ENCODE peak calls at places on chromosomes 13 and 19, in five cellular contexts. E is osteoblast, G is mucosa of descending colon, T is thoracic aorta, S is WTC11. D is an unnamed sample.
A peak's percentile ranks its signal among the peaks of the same experiment; 100 is the strongest.

GRCh38 chr13:95115525-95115924 is 185.7 kb downstream of the ABCC4 start:
- DNase-seq in E (peak; percentile 21), G (no peak), T (no peak), S (no peak), D (no peak)

GRCh38 chr13:59424661-59425060 is 739.1 kb downstream of the DIAPH3 start:
- DNase-seq in E (no peak), G (no peak), T (no peak), S (no peak), D (no peak)

GRCh38 chr13:29411493-29411892 is 184.0 kb downstream of the SLC7A1 start:
- DNase-seq in E (no peak), G (no peak), T (no peak), S (no peak), D (no peak)

GRCh38 chr13:110363009-110363408 is 55.9 kb downstream of the COL4A2 start:
- DNase-seq in E (no peak), G (no peak), T (no peak), S (peak; percentile 57), D (no peak)

GRCh38 chr19:47756953-47757608 is 11.7 kb downstream of the NOP53 start:
- DNase-seq in E (peak; percentile 85), G (peak; percentile 61), T (no peak), S (no peak), D (no peak)

GRCh38 chr19:13005253-13005652 is 10.0 kb downstream of the NFIX start:
- DNase-seq in E (peak; percentile 34), G (no peak), T (no peak), S (no peak), D (no peak)

GRCh38 chr13:47545630-47546029 is 455.4 kb downstream of the SUCLA2 start:
- DNase-seq in E (no peak), G (no peak), T (no peak), S (no peak), D (no peak)

GRCh38 chr19:10501971-10502523 is 1.1 kb downstream of the KEAP1 start:
- DNase-seq in E (peak; percentile 94), G (peak; percentile 91), T (peak; percentile 37), S (peak; percentile 45), D (peak; percentile 61)

GRCh38 chr13:113620036-113620435 is 35.5 kb downstream of the TFDP1 start:
- DNase-seq in E (no peak), G (no peak), T (no peak), S (no peak), D (no peak)

GRCh38 chr13:98386632-98387031 is 190.3 kb downstream of the STK24 start:
- DNase-seq in E (no peak), G (no peak), T (no peak), S (no peak), D (no peak)

GRCh38 chr19:18292460-18292809 is 11.0 kb upstream of the JUND start:
- DNase-seq in E (no peak), G (peak; percentile 60), T (no peak), S (peak; percentile 56), D (no peak)

GRCh38 chr19:10168386-10168948 is 26.3 kb downstream of the DNMT1 start:
- DNase-seq in E (peak; percentile 63), G (no peak), T (no peak), S (no peak), D (no peak)

GRCh38 chr13:49113526-49114286 is 106.4 kb upstream of the MLNR start:
- DNase-seq in E (no peak), G (no peak), T (no peak), S (no peak), D (no peak)

GRCh38 chr13:101452519-101453485 is at the start of gene ITGBL1:
- DNase-seq in E (peak; percentile 81), G (no peak), T (no peak), S (no peak), D (no peak)

GRCh38 chr13:89554801-89555200 is 1792.7 kb upstream of the MIR17HG start:
- DNase-seq in E (no peak), G (no peak), T (no peak), S (no peak), D (no peak)

GRCh38 chr13:40271931-40272775 is 394.3 kb downstream of the FOXO1 start:
- DNase-seq in E (peak; percentile 69), G (peak; percentile 25), T (peak; percentile 76), S (no peak), D (no peak)

GRCh38 chr13:67224148-67224846 is 5.8 kb downstream of the PCDH9 start:
- DNase-seq in E (no peak), G (peak; percentile 62), T (peak; percentile 33), S (peak; percentile 43), D (peak; percentile 62)

GRCh38 chr13:49922301-49922700 is 13.8 kb downstream of the SPRYD7 start:
- DNase-seq in E (no peak), G (no peak), T (no peak), S (no peak), D (no peak)

GRCh38 chr19:55545443-55545842 is at the start of gene SBK3:
- DNase-seq in E (peak; percentile 85), G (no peak), T (no peak), S (no peak), D (no peak)

GRCh38 chr13:110471156-110471832 is 90.2 kb downstream of the RAB20 start:
- DNase-seq in E (no peak), G (peak; percentile 28), T (no peak), S (no peak), D (no peak)

GRCh38 chr13:31199849-31200635 is at the start of gene B3GLCT:
- DNase-seq in E (peak; percentile 99), G (peak; percentile 82), T (no peak), S (peak; percentile 83), D (peak; percentile 89)

GRCh38 chr19:16061943-16062342 is 14.4 kb upstream of the TPM4 start:
- DNase-seq in E (no peak), G (no peak), T (no peak), S (no peak), D (no peak)

GRCh38 chr19:8609210-8610040 is 1.1 kb downstream of the ADAMTS10 start:
- DNase-seq in E (peak; percentile 94), G (peak; percentile 53), T (peak; percentile 51), S (peak; percentile 72), D (peak; percentile 69)
- TF ChIP-seq CTCF in E (no peak), G (no peak), T (peak; percentile 38), S (no peak), D (no peak)

GRCh38 chr13:41587490-41587889 is 130.1 kb downstream of the RGCC start:
- DNase-seq in E (no peak), G (no peak), T (no peak), S (peak; percentile 38), D (no peak)
- TF ChIP-seq CTCF in E (no peak), G (no peak), T (no peak), S (peak; percentile 30), D (no peak)

DNA sequence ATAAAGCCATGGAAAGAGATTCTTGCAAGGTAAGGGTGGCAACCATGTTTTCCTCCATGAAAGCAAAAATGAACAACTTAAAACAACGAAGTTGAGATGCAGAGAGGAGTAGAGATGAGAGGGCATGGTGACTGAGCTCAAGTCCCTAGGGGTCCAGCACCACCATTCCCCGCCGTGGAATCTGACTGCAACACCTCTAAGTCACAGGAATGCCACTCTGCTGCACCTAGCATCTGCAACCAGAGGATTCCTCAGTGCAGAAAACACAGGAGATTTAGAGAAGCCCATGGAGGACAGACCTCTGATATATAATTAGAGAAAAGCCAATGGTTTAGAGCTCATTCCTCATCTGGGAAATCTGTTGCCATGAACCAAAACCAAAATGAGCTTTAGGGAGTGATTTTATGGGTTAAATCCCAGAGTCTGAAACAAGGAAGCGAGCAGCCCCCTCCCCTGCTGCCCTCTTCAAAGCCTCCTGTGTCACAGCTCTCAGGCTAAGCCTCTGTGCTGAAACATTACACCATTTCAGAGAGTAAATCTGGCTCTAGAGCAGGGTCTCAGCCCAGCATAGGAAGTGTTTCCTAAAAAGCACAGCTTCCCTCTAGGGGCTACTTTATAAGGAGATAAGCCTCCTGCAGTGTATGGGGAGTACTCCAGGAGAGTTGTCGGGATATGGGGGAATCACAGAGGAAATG is 1043.6 kb downstream of the UQCRFS1 start:
- DNase-seq in E (no peak), G (no peak), T (no peak), S (peak; percentile 32), D (peak; percentile 46)
- TF ChIP-seq CTCF in E (no peak), G (no peak), T (no peak), S (no peak), D (no peak)

GRCh38 chr19:46344363-46344762 is 2.5 kb upstream of the PPP5C start:
- DNase-seq in E (no peak), G (no peak), T (no peak), S (no peak), D (no peak)
- TF ChIP-seq CTCF in E (no peak), G (no peak), T (no peak), S (no peak), D (no peak)

DNA sequence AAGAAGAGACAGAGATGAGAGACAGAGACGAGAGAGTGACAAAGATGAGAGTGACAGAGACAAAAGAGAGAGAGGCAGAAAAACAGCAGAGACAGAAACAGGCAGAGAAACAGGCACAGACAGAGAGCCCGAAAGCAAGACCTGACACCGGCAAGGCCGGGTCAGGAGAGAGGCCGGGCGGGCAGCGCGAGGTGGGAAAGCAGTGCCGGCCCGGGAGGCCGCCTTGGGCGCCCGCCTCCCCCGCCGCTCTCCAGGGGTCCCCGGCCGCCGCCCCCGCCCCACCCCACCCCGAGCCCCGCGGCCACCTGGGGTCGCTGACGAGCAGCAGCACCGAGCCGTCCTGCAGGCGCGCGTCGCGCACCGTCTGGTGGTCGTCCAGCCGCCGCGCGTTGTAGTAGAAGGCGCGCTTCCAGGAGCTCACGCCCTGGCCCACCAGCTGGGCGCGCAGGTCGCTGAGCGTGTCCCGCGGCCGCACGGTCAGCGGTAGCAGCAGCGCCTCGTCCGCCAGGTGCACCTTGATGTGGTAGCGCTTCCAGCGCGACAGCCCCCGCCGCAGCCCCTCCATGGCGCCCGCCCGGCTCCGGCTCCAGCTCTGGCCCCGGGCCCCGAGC is at the start of gene TINCR:
- DNase-seq in E (peak; percentile 54), G (no peak), T (no peak), S (peak; percentile 64), D (peak; percentile 70)
- TF ChIP-seq CTCF in E (no peak), G (no peak), T (no peak), S (no peak), D (peak; percentile 26)

GRCh38 chr19:2327773-2328400 is 499 bp downstream of the LSM7 start:
- DNase-seq in E (peak; percentile 96), G (peak; percentile 67), T (peak; percentile 19), S (no peak), D (no peak)
- TF ChIP-seq CTCF in E (no peak), G (no peak), T (no peak), S (no peak), D (no peak)

DNA sequence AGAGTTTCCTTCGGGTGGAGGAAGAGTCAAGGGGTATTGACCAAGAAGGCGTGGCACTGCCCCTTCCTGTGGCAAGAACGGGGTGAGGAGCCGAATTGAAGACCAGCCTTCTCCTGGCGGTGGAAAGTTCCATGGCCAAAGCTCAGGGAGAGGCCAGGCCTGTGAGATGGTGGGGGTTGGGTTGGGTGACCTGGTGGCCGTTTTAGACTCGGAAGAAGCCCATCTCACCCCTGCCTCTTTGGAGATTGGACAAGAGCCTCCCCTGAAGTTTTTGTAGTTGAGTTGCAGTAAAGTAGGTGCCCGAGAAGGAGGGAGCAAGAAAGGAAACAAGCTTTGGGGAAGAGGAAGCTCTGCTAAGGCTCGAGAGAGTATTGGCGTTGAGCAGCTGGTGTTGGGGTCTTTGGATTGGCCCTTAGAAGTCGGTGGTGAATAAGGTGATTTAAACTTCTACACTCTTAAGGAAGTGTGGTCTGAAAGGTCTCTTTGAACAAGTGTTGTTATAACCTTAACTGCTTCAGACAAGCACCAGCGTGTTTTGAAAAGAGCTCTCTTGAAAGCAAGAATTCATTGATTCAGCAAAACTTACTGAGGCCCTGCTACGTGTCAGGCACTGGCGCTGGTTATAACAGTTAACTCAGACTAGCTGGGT is 964 bp downstream of the SPINT2 start:
- DNase-seq in E (peak; percentile 46), G (peak; percentile 65), T (no peak), S (no peak), D (no peak)
- TF ChIP-seq CTCF in E (no peak), G (no peak), T (peak; percentile 9), S (no peak), D (no peak)

GRCh38 chr19:29873801-29874575 is 62.2 kb downstream of the CCNE1 start:
- DNase-seq in E (no peak), G (no peak), T (no peak), S (no peak), D (no peak)
- TF ChIP-seq CTCF in E (no peak), G (no peak), T (no peak), S (peak; percentile 10), D (no peak)